ENCODE peak calls at places on chromosomes 4 and X, in six cellular contexts. One of them, this sample, is unnamed.

GRCh38 chr4:26161030-26161824 is 159.6 kb upstream of the RBPJ start:
- ATAC-seq in Right ventricle myocardium inferior: no peak
- ATAC-seq in right lobe of liver: no peak
- ATAC-seq in lung: no peak
- ATAC-seq in omental fat pad: no peak
- ATAC-seq in K562: peak; percentile 71
- ATAC-seq in this sample: peak; percentile 56

GRCh38 chrX:44264936-44265335 is 78.5 kb downstream of the EFHC2 start:
- ATAC-seq in omental fat pad: no peak
- ATAC-seq in right lobe of liver: no peak
- ATAC-seq in Right ventricle myocardium inferior: no peak
- ATAC-seq in K562: no peak
- ATAC-seq in lung: no peak
- ATAC-seq in this sample: no peak

GRCh38 chrX:152915541-152916241 is 17.8 kb downstream of the ZNF185 start:
- ATAC-seq in omental fat pad: peak; percentile 33
- ATAC-seq in K562: peak; percentile 91
- ATAC-seq in right lobe of liver: peak; percentile 4
- ATAC-seq in lung: no peak
- ATAC-seq in Right ventricle myocardium inferior: no peak
- ATAC-seq in this sample: peak; percentile 71

GRCh38 chr4:39937683-39938268 is 39.9 kb downstream of the PDS5A start:
- ATAC-seq in omental fat pad: no peak
- ATAC-seq in lung: no peak
- ATAC-seq in Right ventricle myocardium inferior: no peak
- ATAC-seq in right lobe of liver: no peak
- ATAC-seq in K562: no peak
- ATAC-seq in this sample: no peak

GRCh38 chr4:80611366-80611765 is 275.8 kb downstream of the CFAP299 start:
- ATAC-seq in Right ventricle myocardium inferior: no peak
- ATAC-seq in omental fat pad: no peak
- ATAC-seq in K562: no peak
- ATAC-seq in lung: no peak
- ATAC-seq in right lobe of liver: no peak
- ATAC-seq in this sample: peak; percentile 88

GRCh38 chrX:134633832-134634231 is 24.4 kb downstream of the PLAC1 start:
- ATAC-seq in right lobe of liver: no peak
- ATAC-seq in lung: no peak
- ATAC-seq in omental fat pad: no peak
- ATAC-seq in Right ventricle myocardium inferior: no peak
- ATAC-seq in K562: no peak
- ATAC-seq in this sample: no peak

GRCh38 chr4:52841707-52842456 is 20.2 kb upstream of the RASL11B start:
- ATAC-seq in Right ventricle myocardium inferior: peak; percentile 49
- ATAC-seq in right lobe of liver: no peak
- ATAC-seq in lung: no peak
- ATAC-seq in omental fat pad: no peak
- ATAC-seq in K562: no peak
- ATAC-seq in this sample: no peak

GRCh38 chrX:134431894-134432293 is 28.1 kb upstream of the HPRT1 start:
- ATAC-seq in K562: no peak
- ATAC-seq in lung: no peak
- ATAC-seq in Right ventricle myocardium inferior: no peak
- ATAC-seq in omental fat pad: no peak
- ATAC-seq in right lobe of liver: no peak
- ATAC-seq in this sample: peak; percentile 50

GRCh38 chr4:122334828-122335227 is 44.0 kb upstream of the ADAD1 start:
- ATAC-seq in K562: no peak
- ATAC-seq in lung: no peak
- ATAC-seq in omental fat pad: no peak
- ATAC-seq in Right ventricle myocardium inferior: no peak
- ATAC-seq in right lobe of liver: no peak
- ATAC-seq in this sample: no peak

GRCh38 chr4:169005453-169006099 is 4.5 kb downstream of the CBR4 start:
- ATAC-seq in Right ventricle myocardium inferior: no peak
- ATAC-seq in right lobe of liver: peak; percentile 52
- ATAC-seq in K562: no peak
- ATAC-seq in omental fat pad: no peak
- ATAC-seq in lung: no peak
- ATAC-seq in this sample: no peak

GRCh38 chrX:68938244-68939004 is 109.6 kb downstream of the EFNB1 start:
- ATAC-seq in omental fat pad: no peak
- ATAC-seq in Right ventricle myocardium inferior: peak; percentile 47
- ATAC-seq in K562: no peak
- ATAC-seq in lung: no peak
- ATAC-seq in right lobe of liver: peak; percentile 9
- ATAC-seq in this sample: no peak

GRCh38 chrX:65740909-65741308 is 73.5 kb downstream of the MSN start:
- ATAC-seq in K562: no peak
- ATAC-seq in lung: no peak
- ATAC-seq in Right ventricle myocardium inferior: no peak
- ATAC-seq in right lobe of liver: no peak
- ATAC-seq in omental fat pad: no peak
- ATAC-seq in this sample: no peak

GRCh38 chrX:136030357-136031225 is 45.4 kb downstream of the SLC9A6 start:
- ATAC-seq in right lobe of liver: peak; percentile 70
- ATAC-seq in K562: no peak
- ATAC-seq in omental fat pad: peak; percentile 30
- ATAC-seq in Right ventricle myocardium inferior: peak; percentile 93
- ATAC-seq in lung: no peak
- ATAC-seq in this sample: no peak

GRCh38 chr4:119707336-119707735 is 78.7 kb upstream of the PDE5A start:
- ATAC-seq in right lobe of liver: peak; percentile 99
- ATAC-seq in K562: no peak
- ATAC-seq in lung: no peak
- ATAC-seq in omental fat pad: no peak
- ATAC-seq in Right ventricle myocardium inferior: no peak
- ATAC-seq in this sample: no peak

GRCh38 chr4:13386405-13387107 is 97.6 kb downstream of the RAB28 start:
- ATAC-seq in K562: no peak
- ATAC-seq in Right ventricle myocardium inferior: no peak
- ATAC-seq in lung: no peak
- ATAC-seq in right lobe of liver: no peak
- ATAC-seq in omental fat pad: no peak
- ATAC-seq in this sample: no peak

GRCh38 chr4:98517444-98518021 is 140.9 kb downstream of the TSPAN5 start:
- ATAC-seq in omental fat pad: peak; percentile 52
- ATAC-seq in lung: no peak
- ATAC-seq in right lobe of liver: no peak
- ATAC-seq in K562: no peak
- ATAC-seq in Right ventricle myocardium inferior: no peak
- ATAC-seq in this sample: no peak

GRCh38 chr4:88865051-88865450 is 167.4 kb upstream of the NAP1L5 start:
- ATAC-seq in omental fat pad: no peak
- ATAC-seq in K562: no peak
- ATAC-seq in right lobe of liver: no peak
- ATAC-seq in Right ventricle myocardium inferior: no peak
- ATAC-seq in lung: no peak
- ATAC-seq in this sample: no peak

GRCh38 chrX:18890724-18891560 is 93.0 kb downstream of the PHKA2 start:
- ATAC-seq in omental fat pad: no peak
- ATAC-seq in right lobe of liver: no peak
- ATAC-seq in K562: no peak
- ATAC-seq in Right ventricle myocardium inferior: no peak
- ATAC-seq in lung: no peak
- ATAC-seq in this sample: no peak

GRCh38 chr4:94375364-94375763 is 32.7 kb upstream of the HPGDS start:
- ATAC-seq in right lobe of liver: no peak
- ATAC-seq in K562: peak; percentile 73
- ATAC-seq in Right ventricle myocardium inferior: peak; percentile 37
- ATAC-seq in omental fat pad: no peak
- ATAC-seq in lung: no peak
- ATAC-seq in this sample: no peak

GRCh38 chr4:42396361-42397255 is 680 bp upstream of the SHISA3 start:
- ATAC-seq in omental fat pad: peak; percentile 42
- ATAC-seq in Right ventricle myocardium inferior: no peak
- ATAC-seq in right lobe of liver: no peak
- ATAC-seq in lung: no peak
- ATAC-seq in K562: no peak
- ATAC-seq in this sample: no peak

GRCh38 chrX:20038966-20039365 is 48.1 kb upstream of the BCLAF3 start:
- ATAC-seq in K562: no peak
- ATAC-seq in lung: no peak
- ATAC-seq in right lobe of liver: no peak
- ATAC-seq in Right ventricle myocardium inferior: no peak
- ATAC-seq in omental fat pad: no peak
- ATAC-seq in this sample: no peak

GRCh38 chr4:146235654-146236570 is 21.6 kb downstream of the REELD1 start:
- ATAC-seq in right lobe of liver: peak; percentile 36
- ATAC-seq in K562: peak; percentile 75
- ATAC-seq in Right ventricle myocardium inferior: peak; percentile 68
- ATAC-seq in omental fat pad: no peak
- ATAC-seq in lung: no peak
- ATAC-seq in this sample: no peak

GRCh38 chr4:64409300-64409699 is at the start of gene TECRL:
- ATAC-seq in K562: no peak
- ATAC-seq in right lobe of liver: no peak
- ATAC-seq in omental fat pad: no peak
- ATAC-seq in Right ventricle myocardium inferior: peak; percentile 68
- ATAC-seq in lung: no peak
- ATAC-seq in this sample: no peak

GRCh38 chrX:9370888-9371287 is 94.0 kb upstream of the TBL1X start:
- ATAC-seq in omental fat pad: no peak
- ATAC-seq in Right ventricle myocardium inferior: no peak
- ATAC-seq in right lobe of liver: no peak
- ATAC-seq in K562: no peak
- ATAC-seq in lung: no peak
- ATAC-seq in this sample: no peak

GRCh38 chr4:145501051-145501660 is 19.5 kb downstream of the SMAD1 start:
- ATAC-seq in omental fat pad: no peak
- ATAC-seq in lung: peak; percentile 21
- ATAC-seq in Right ventricle myocardium inferior: no peak
- ATAC-seq in K562: no peak
- ATAC-seq in right lobe of liver: no peak
- ATAC-seq in this sample: no peak

GRCh38 chr4:113293043-113293560 is 243.6 kb downstream of the ANK2 start:
- ATAC-seq in omental fat pad: peak; percentile 59
- ATAC-seq in Right ventricle myocardium inferior: peak; percentile 64
- ATAC-seq in K562: no peak
- ATAC-seq in lung: no peak
- ATAC-seq in right lobe of liver: no peak
- ATAC-seq in this sample: no peak

GRCh38 chr4:80172203-80172602 is 25.1 kb upstream of the PRDM8 start:
- ATAC-seq in K562: peak; percentile 27
- ATAC-seq in lung: no peak
- ATAC-seq in omental fat pad: no peak
- ATAC-seq in Right ventricle myocardium inferior: no peak
- ATAC-seq in right lobe of liver: no peak
- ATAC-seq in this sample: peak; percentile 83

GRCh38 chr4:101175896-101176676 is 171.2 kb downstream of the PPP3CA start:
- ATAC-seq in K562: no peak
- ATAC-seq in Right ventricle myocardium inferior: peak; percentile 79
- ATAC-seq in right lobe of liver: peak; percentile 77
- ATAC-seq in omental fat pad: peak; percentile 76
- ATAC-seq in lung: no peak
- ATAC-seq in this sample: peak; percentile 78

GRCh38 chr4:85909851-85910250 is 434.9 kb downstream of the ARHGAP24 start:
- ATAC-seq in omental fat pad: no peak
- ATAC-seq in right lobe of liver: no peak
- ATAC-seq in lung: no peak
- ATAC-seq in K562: no peak
- ATAC-seq in Right ventricle myocardium inferior: peak; percentile 48
- ATAC-seq in this sample: no peak